ENCODE peak calls at places on chromosomes 12 and 14, in five cellular contexts. L is skeletal muscle cell, P is HS-27A, E is NCI-H446 treated with DMSO at 0.1 percent for 48 hours, Y is T-helper 9 cell. B is an unnamed sample.

GRCh38 chr12:113860950-113861349 is 105.2 kb downstream of the RBM19 start:
- DNase-seq in P (no peak), E (no peak), L (peak), Y (no peak), B (no peak)

GRCh38 chr12:92123780-92124707 is 21.6 kb downstream of the BTG1 start:
- DNase-seq in E (no peak), Y (no peak), P (no peak), L (no peak), B (no peak)

GRCh38 chr12:124655317-124656213 is 88.2 kb upstream of the NCOR2 start:
- DNase-seq in Y (no peak), E (peak), L (peak), P (peak), B (no peak)

GRCh38 chr12:50627491-50627890 is 122.7 kb downstream of the DIP2B start:
- DNase-seq in Y (no peak), L (no peak), E (no peak), P (no peak), B (no peak)

GRCh38 chr12:29072631-29073030 is 76.4 kb upstream of the FAR2 start:
- DNase-seq in P (no peak), L (no peak), Y (no peak), E (no peak), B (no peak)

GRCh38 chr14:94132285-94132887 is 3.0 kb upstream of the IFI27L2 start:
- DNase-seq in P (peak), Y (peak), L (no peak), E (peak), B (no peak)

GRCh38 chr14:93963692-93964091 is 12.7 kb downstream of the ASB2 start:
- DNase-seq in Y (no peak), E (no peak), P (no peak), L (no peak), B (no peak)

GRCh38 chr12:12975322-12976077 is 23.5 kb upstream of the GPRC5D start:
- DNase-seq in L (no peak), Y (no peak), P (peak), E (no peak), B (peak)

GRCh38 chr12:14273911-14274306 is 91.6 kb upstream of the ATF7IP start:
- DNase-seq in Y (no peak), P (no peak), L (no peak), E (no peak), B (no peak)

GRCh38 chr12:97368462-97369150 is 94.0 kb upstream of the RMST start:
- DNase-seq in P (no peak), Y (no peak), L (no peak), E (no peak), B (no peak)

B was measured in GM19239.